ENCODE peak calls at places on chromosomes 1 and 21, in nine cellular contexts. One of them, this sample, is unnamed.

GRCh38 chr1:21436488-21437340 is 3.2 kb upstream of the NBPF3 start:
- DNase-seq in gastrocnemius medialis: no peak
- DNase-seq in fibroblast of lung: no peak
- DNase-seq in stomach: peak; percentile 46
- DNase-seq in endodermal cell: peak; percentile 88
- DNase-seq in psoas muscle: no peak
- DNase-seq in mammary epithelial cell: no peak
- DNase-seq in fibroblast of mammary gland: peak; percentile 26
- DNase-seq in lower leg skin: no peak
- DNase-seq in this sample: peak; percentile 36

GRCh38 chr1:174273766-174274165 is 114.4 kb downstream of the RABGAP1L start:
- DNase-seq in endodermal cell: no peak
- DNase-seq in stomach: no peak
- DNase-seq in fibroblast of mammary gland: no peak
- DNase-seq in psoas muscle: no peak
- DNase-seq in gastrocnemius medialis: no peak
- DNase-seq in lower leg skin: no peak
- DNase-seq in mammary epithelial cell: no peak
- DNase-seq in fibroblast of lung: no peak
- DNase-seq in this sample: no peak

GRCh38 chr1:22489278-22489677 is 37.6 kb downstream of the ZBTB40 start:
- DNase-seq in fibroblast of mammary gland: no peak
- DNase-seq in fibroblast of lung: no peak
- DNase-seq in psoas muscle: no peak
- DNase-seq in gastrocnemius medialis: no peak
- DNase-seq in stomach: no peak
- DNase-seq in lower leg skin: no peak
- DNase-seq in mammary epithelial cell: no peak
- DNase-seq in endodermal cell: no peak
- DNase-seq in this sample: no peak

GRCh38 chr1:183694035-183694434 is 40.9 kb upstream of the APOBEC4 start:
- DNase-seq in lower leg skin: no peak
- DNase-seq in endodermal cell: no peak
- DNase-seq in fibroblast of mammary gland: peak; percentile 29
- DNase-seq in mammary epithelial cell: no peak
- DNase-seq in psoas muscle: no peak
- DNase-seq in fibroblast of lung: no peak
- DNase-seq in stomach: no peak
- DNase-seq in gastrocnemius medialis: no peak
- DNase-seq in this sample: no peak

GRCh38 chr1:183871142-183871541 is 66.2 kb downstream of the RGL1 start:
- DNase-seq in lower leg skin: no peak
- DNase-seq in endodermal cell: no peak
- DNase-seq in gastrocnemius medialis: no peak
- DNase-seq in stomach: no peak
- DNase-seq in fibroblast of mammary gland: peak; percentile 90
- DNase-seq in mammary epithelial cell: peak; percentile 38
- DNase-seq in fibroblast of lung: peak; percentile 34
- DNase-seq in psoas muscle: no peak
- DNase-seq in this sample: no peak

GRCh38 chr1:214281902-214282695 is 1.1 kb downstream of the SMYD2 start:
- DNase-seq in fibroblast of lung: peak; percentile 67
- DNase-seq in gastrocnemius medialis: peak; percentile 60
- DNase-seq in psoas muscle: peak; percentile 73
- DNase-seq in mammary epithelial cell: peak; percentile 76
- DNase-seq in stomach: peak; percentile 57
- DNase-seq in lower leg skin: no peak
- DNase-seq in fibroblast of mammary gland: peak; percentile 80
- DNase-seq in endodermal cell: no peak
- DNase-seq in this sample: no peak

GRCh38 chr1:175514309-175515001 is 228.9 kb downstream of the TNR start:
- DNase-seq in mammary epithelial cell: peak; percentile 30
- DNase-seq in endodermal cell: no peak
- DNase-seq in gastrocnemius medialis: peak; percentile 17
- DNase-seq in psoas muscle: no peak
- DNase-seq in stomach: no peak
- DNase-seq in lower leg skin: no peak
- DNase-seq in fibroblast of mammary gland: no peak
- DNase-seq in fibroblast of lung: no peak
- DNase-seq in this sample: no peak

GRCh38 chr1:3251810-3252429 is 182.9 kb downstream of the PRDM16 start:
- DNase-seq in fibroblast of lung: no peak
- DNase-seq in mammary epithelial cell: no peak
- DNase-seq in fibroblast of mammary gland: no peak
- DNase-seq in lower leg skin: no peak
- DNase-seq in psoas muscle: no peak
- DNase-seq in stomach: no peak
- DNase-seq in endodermal cell: no peak
- DNase-seq in gastrocnemius medialis: no peak
- DNase-seq in this sample: no peak

GRCh38 chr1:27368872-27369703 is 2.3 kb upstream of the MAP3K6 start:
- DNase-seq in fibroblast of lung: peak; percentile 53
- DNase-seq in endodermal cell: no peak
- DNase-seq in fibroblast of mammary gland: peak; percentile 44
- DNase-seq in lower leg skin: no peak
- DNase-seq in mammary epithelial cell: no peak
- DNase-seq in gastrocnemius medialis: no peak
- DNase-seq in stomach: no peak
- DNase-seq in psoas muscle: no peak
- DNase-seq in this sample: no peak

GRCh38 chr1:178908358-178908757 is 37.5 kb upstream of the ANGPTL1 start:
- DNase-seq in lower leg skin: no peak
- DNase-seq in stomach: no peak
- DNase-seq in fibroblast of lung: peak; percentile 21
- DNase-seq in mammary epithelial cell: no peak
- DNase-seq in fibroblast of mammary gland: peak; percentile 46
- DNase-seq in psoas muscle: no peak
- DNase-seq in endodermal cell: no peak
- DNase-seq in gastrocnemius medialis: no peak
- DNase-seq in this sample: no peak

GRCh38 chr1:1510912-1511532 is 940 bp upstream of the ATAD3A start:
- DNase-seq in psoas muscle: no peak
- DNase-seq in fibroblast of mammary gland: peak; percentile 19
- DNase-seq in endodermal cell: peak; percentile 80
- DNase-seq in gastrocnemius medialis: no peak
- DNase-seq in stomach: no peak
- DNase-seq in lower leg skin: no peak
- DNase-seq in fibroblast of lung: no peak
- DNase-seq in mammary epithelial cell: peak; percentile 28
- DNase-seq in this sample: no peak

GRCh38 chr1:158043232-158043631 is 49.8 kb downstream of the KIRREL1 start:
- DNase-seq in gastrocnemius medialis: no peak
- DNase-seq in mammary epithelial cell: no peak
- DNase-seq in fibroblast of mammary gland: no peak
- DNase-seq in fibroblast of lung: no peak
- DNase-seq in lower leg skin: no peak
- DNase-seq in psoas muscle: no peak
- DNase-seq in endodermal cell: peak; percentile 75
- DNase-seq in stomach: no peak
- DNase-seq in this sample: peak; percentile 28

GRCh38 chr1:172401907-172402306 is 18.6 kb upstream of the C1orf105 start:
- DNase-seq in gastrocnemius medialis: no peak
- DNase-seq in stomach: no peak
- DNase-seq in endodermal cell: peak; percentile 67
- DNase-seq in lower leg skin: no peak
- DNase-seq in mammary epithelial cell: no peak
- DNase-seq in psoas muscle: no peak
- DNase-seq in fibroblast of lung: no peak
- DNase-seq in fibroblast of mammary gland: no peak
- DNase-seq in this sample: no peak

DNA sequence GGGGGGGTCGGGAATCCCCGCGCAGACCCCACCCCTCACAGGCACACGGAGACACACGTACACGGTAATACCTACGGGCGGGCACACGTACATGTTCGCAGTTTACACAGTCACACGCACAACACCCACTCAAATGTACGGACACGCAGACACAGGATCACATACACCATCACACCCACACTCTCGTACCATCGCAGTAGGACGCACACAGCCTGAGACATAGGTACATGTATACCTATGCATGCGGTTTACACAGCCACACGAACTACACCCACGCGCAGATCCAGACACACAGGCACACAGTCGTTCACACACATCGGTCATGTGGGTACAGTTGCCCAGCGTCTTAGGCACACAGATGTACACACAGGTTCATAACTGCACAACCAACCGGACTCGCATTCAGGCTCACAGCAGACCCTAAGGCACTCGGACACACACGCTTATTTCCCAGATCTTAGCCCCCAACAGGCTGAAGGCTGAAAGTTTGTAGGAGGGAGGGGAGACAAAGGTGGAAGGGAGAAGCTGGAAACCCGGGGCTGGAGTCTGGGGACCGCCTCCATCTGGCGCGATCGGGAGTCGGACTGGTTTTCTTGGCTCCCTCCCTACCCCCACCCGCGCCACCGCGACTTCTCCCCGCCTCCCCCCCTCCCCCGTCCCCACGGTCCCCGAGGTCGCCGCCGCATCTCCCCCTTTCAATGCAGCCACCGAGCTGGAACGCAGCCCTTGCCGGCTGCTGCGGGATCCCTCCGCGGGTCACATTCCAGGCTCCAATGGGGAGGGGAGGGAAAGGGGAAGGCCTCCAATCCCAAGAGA is 51.9 kb upstream of the SYNC start:
- DNase-seq in gastrocnemius medialis: no peak
- DNase-seq in endodermal cell: peak; percentile 91
- DNase-seq in mammary epithelial cell: peak; percentile 64
- DNase-seq in stomach: peak; percentile 75
- DNase-seq in lower leg skin: peak; percentile 90
- DNase-seq in fibroblast of lung: no peak
- DNase-seq in psoas muscle: peak; percentile 62
- DNase-seq in fibroblast of mammary gland: peak; percentile 25
- DNase-seq in this sample: peak; percentile 41
- TF ChIP-seq CTCF in gastrocnemius medialis: no peak
- TF ChIP-seq CTCF in endodermal cell: peak; percentile 56
- TF ChIP-seq CTCF in mammary epithelial cell: no peak
- TF ChIP-seq CTCF in stomach: no peak
- TF ChIP-seq CTCF in lower leg skin: no peak
- TF ChIP-seq CTCF in fibroblast of lung: no peak
- TF ChIP-seq CTCF in psoas muscle: no peak
- TF ChIP-seq CTCF in fibroblast of mammary gland: no peak
- TF ChIP-seq CTCF in this sample: no peak

GRCh38 chr1:61086245-61086644 is 3.9 kb downstream of the NFIA start:
- DNase-seq in endodermal cell: no peak
- DNase-seq in stomach: no peak
- DNase-seq in fibroblast of lung: no peak
- DNase-seq in mammary epithelial cell: no peak
- DNase-seq in fibroblast of mammary gland: no peak
- DNase-seq in lower leg skin: no peak
- DNase-seq in psoas muscle: no peak
- DNase-seq in gastrocnemius medialis: no peak
- DNase-seq in this sample: no peak
- H3K4me3 ChIP-seq in endodermal cell: no peak overlapping the region
- H3K4me3 ChIP-seq in stomach: peak overlapping the region; percentile 87
- H3K4me3 ChIP-seq in fibroblast of lung: no peak overlapping the region
- H3K4me3 ChIP-seq in mammary epithelial cell: no peak overlapping the region
- H3K4me3 ChIP-seq in fibroblast of mammary gland: no peak overlapping the region
- H3K4me3 ChIP-seq in lower leg skin: no peak overlapping the region
- H3K4me3 ChIP-seq in psoas muscle: peak overlapping the region; percentile 90
- H3K4me3 ChIP-seq in gastrocnemius medialis: peak overlapping the region; percentile 75
- H3K4me3 ChIP-seq in this sample: peak overlapping the region; percentile 93

DNA sequence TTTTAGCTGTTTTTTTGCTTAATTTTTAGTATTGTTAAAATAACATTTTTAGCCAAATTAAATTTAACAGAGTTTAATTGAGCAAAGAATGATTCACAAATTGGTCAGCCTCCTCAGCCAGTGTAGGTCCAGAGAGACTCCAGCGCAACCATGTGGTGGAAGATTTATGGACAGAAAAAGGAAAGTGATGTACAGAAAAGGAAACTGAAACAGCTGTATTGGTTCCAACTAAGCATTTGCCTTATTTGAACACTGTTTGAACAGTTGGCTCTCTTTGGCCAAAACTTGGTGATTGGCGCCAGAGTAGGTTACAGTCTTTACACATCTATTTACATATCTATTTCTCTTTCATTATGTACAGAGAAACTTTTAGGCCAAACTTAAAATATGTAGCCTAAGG is 19.4 kb downstream of the RPS6KC1 start:
- DNase-seq in endodermal cell: no peak
- DNase-seq in lower leg skin: no peak
- DNase-seq in mammary epithelial cell: peak; percentile 49
- DNase-seq in stomach: peak; percentile 46
- DNase-seq in gastrocnemius medialis: no peak
- DNase-seq in fibroblast of mammary gland: peak; percentile 85
- DNase-seq in fibroblast of lung: peak; percentile 92
- DNase-seq in psoas muscle: no peak
- DNase-seq in this sample: no peak
- TF ChIP-seq CTCF in endodermal cell: peak; percentile 23
- TF ChIP-seq CTCF in lower leg skin: no peak
- TF ChIP-seq CTCF in mammary epithelial cell: peak; percentile 48
- TF ChIP-seq CTCF in stomach: no peak
- TF ChIP-seq CTCF in gastrocnemius medialis: no peak
- TF ChIP-seq CTCF in fibroblast of mammary gland: peak; percentile 21
- TF ChIP-seq CTCF in fibroblast of lung: peak; percentile 8
- TF ChIP-seq CTCF in psoas muscle: no peak
- TF ChIP-seq CTCF in this sample: no peak

GRCh38 chr21:44354775-44355771 is 1.7 kb downstream of the TRPM2 start:
- DNase-seq in stomach: no peak
- DNase-seq in lower leg skin: no peak
- DNase-seq in endodermal cell: no peak
- DNase-seq in gastrocnemius medialis: no peak
- DNase-seq in fibroblast of lung: no peak
- DNase-seq in mammary epithelial cell: no peak
- DNase-seq in fibroblast of mammary gland: no peak
- DNase-seq in psoas muscle: no peak
- DNase-seq in this sample: no peak

GRCh38 chr21:44352253-44352860 is 1.1 kb upstream of the TRPM2 start:
- DNase-seq in psoas muscle: no peak
- DNase-seq in fibroblast of lung: no peak
- DNase-seq in gastrocnemius medialis: no peak
- DNase-seq in mammary epithelial cell: no peak
- DNase-seq in fibroblast of mammary gland: no peak
- DNase-seq in endodermal cell: no peak
- DNase-seq in stomach: no peak
- DNase-seq in lower leg skin: no peak
- DNase-seq in this sample: no peak

GRCh38 chr21:44353200-44353970 is at the start of gene TRPM2:
- DNase-seq in lower leg skin: no peak
- DNase-seq in fibroblast of mammary gland: peak; percentile 30
- DNase-seq in fibroblast of lung: peak; percentile 9
- DNase-seq in gastrocnemius medialis: peak; percentile 68
- DNase-seq in stomach: peak; percentile 40
- DNase-seq in psoas muscle: peak; percentile 88
- DNase-seq in endodermal cell: no peak
- DNase-seq in mammary epithelial cell: no peak
- DNase-seq in this sample: no peak

GRCh38 chr21:44351535-44352252 is 1.7 kb upstream of the TRPM2 start:
- DNase-seq in gastrocnemius medialis: no peak
- DNase-seq in mammary epithelial cell: no peak
- DNase-seq in endodermal cell: no peak
- DNase-seq in psoas muscle: no peak
- DNase-seq in fibroblast of lung: no peak
- DNase-seq in lower leg skin: no peak
- DNase-seq in fibroblast of mammary gland: no peak
- DNase-seq in stomach: no peak
- DNase-seq in this sample: no peak

DNA sequence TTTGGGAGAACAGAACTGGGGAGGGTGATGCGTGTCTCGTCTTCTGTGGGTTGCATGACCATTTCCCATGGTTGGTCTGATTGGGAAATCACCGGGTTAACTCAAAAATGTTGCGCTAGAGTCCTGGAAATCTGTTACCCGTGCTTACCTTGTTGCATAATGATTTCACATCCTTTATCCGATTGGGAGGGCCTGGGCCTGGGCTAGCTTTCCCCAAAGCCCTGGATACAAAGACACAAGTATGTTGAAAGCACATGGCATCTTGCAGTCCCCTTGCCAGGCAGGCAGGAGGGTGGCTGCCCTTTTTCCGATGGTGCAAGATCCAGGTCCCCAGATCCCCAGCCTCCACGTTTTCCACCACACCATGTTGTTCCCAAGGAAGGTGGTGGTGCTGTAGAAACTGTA is 582 bp downstream of the TRPM2 start:
- DNase-seq in fibroblast of mammary gland: no peak
- DNase-seq in gastrocnemius medialis: peak; percentile 69
- DNase-seq in fibroblast of lung: no peak
- DNase-seq in psoas muscle: peak; percentile 86
- DNase-seq in mammary epithelial cell: no peak
- DNase-seq in lower leg skin: no peak
- DNase-seq in stomach: no peak
- DNase-seq in endodermal cell: no peak
- DNase-seq in this sample: no peak
- H3K4me3 ChIP-seq in fibroblast of mammary gland: no peak overlapping the region
- H3K4me3 ChIP-seq in gastrocnemius medialis: no peak overlapping the region
- H3K4me3 ChIP-seq in fibroblast of lung: no peak overlapping the region
- H3K4me3 ChIP-seq in psoas muscle: peak overlapping the region; percentile 41
- H3K4me3 ChIP-seq in mammary epithelial cell: no peak overlapping the region
- H3K4me3 ChIP-seq in lower leg skin: no peak overlapping the region
- H3K4me3 ChIP-seq in stomach: peak overlapping the region; percentile 32
- H3K4me3 ChIP-seq in endodermal cell: no peak overlapping the region
- H3K4me3 ChIP-seq in this sample: peak overlapping the region; percentile 40

This sample was measured in dorsolateral prefrontal cortex.